ENCODE peak calls at places on chromosomes 6 and 20, in seven cellular contexts. W, M, R, X, H, Z and U are unnamed samples.

GRCh38 chr20:52494244-52494643 is 302.7 kb upstream of the ZFP64 start:
- DNase-seq in W (peak), M (peak), R (peak), X (peak), H (no peak), Z (no peak), U (peak)

GRCh38 chr20:63774348-63774735 is 34.8 kb downstream of the SLC2A4RG start:
- DNase-seq in W (no peak), M (no peak), R (no peak), X (no peak), H (no peak), Z (no peak), U (no peak)

GRCh38 chr6:8492536-8493125 is 57.3 kb upstream of the SLC35B3 start:
- DNase-seq in W (no peak), M (no peak), R (no peak), X (no peak), H (no peak), Z (no peak), U (no peak)

GRCh38 chr20:17390655-17391054 is 140.5 kb downstream of the BFSP1 start:
- DNase-seq in W (no peak), M (no peak), R (no peak), X (no peak), H (no peak), Z (no peak), U (no peak)

GRCh38 chr6:106525111-106525884 is 104.0 kb downstream of the RTN4IP1 start:
- DNase-seq in W (no peak), M (peak), R (no peak), X (no peak), H (no peak), Z (no peak), U (no peak)

GRCh38 chr6:89257346-89257745 is 40.2 kb upstream of the GABRR1 start:
- DNase-seq in W (no peak), M (no peak), R (no peak), X (no peak), H (no peak), Z (no peak), U (no peak)

GRCh38 chr6:41541364-41541763 is 4.8 kb upstream of the FOXP4 start:
- DNase-seq in W (no peak), M (no peak), R (no peak), X (no peak), H (no peak), Z (no peak), U (no peak)

GRCh38 chr6:149905371-149905910 is 7.5 kb upstream of the RAET1E start:
- DNase-seq in W (no peak), M (no peak), R (no peak), X (no peak), H (no peak), Z (no peak), U (no peak)

GRCh38 chr6:100504786-100505737 is 40.3 kb upstream of the SIM1 start:
- DNase-seq in W (no peak), M (peak), R (no peak), X (peak), H (no peak), Z (no peak), U (peak)

GRCh38 chr6:6057442-6058053 is 50.8 kb upstream of the NRN1 start:
- DNase-seq in W (peak), M (peak), R (no peak), X (peak), H (peak), Z (no peak), U (peak)

GRCh38 chr6:136923116-136923953 is 1.2 kb downstream of the SLC35D3 start:
- DNase-seq in W (no peak), M (no peak), R (no peak), X (no peak), H (no peak), Z (no peak), U (no peak)

GRCh38 chr6:19472168-19472567 is 365.0 kb upstream of the ID4 start:
- DNase-seq in W (no peak), M (peak), R (no peak), X (peak), H (no peak), Z (no peak), U (peak)

GRCh38 chr20:22723659-22724058 is 139.3 kb upstream of the FOXA2 start:
- DNase-seq in W (no peak), M (peak), R (no peak), X (no peak), H (no peak), Z (no peak), U (peak)

GRCh38 chr6:19368511-19368910 is 468.7 kb upstream of the ID4 start:
- DNase-seq in W (no peak), M (peak), R (no peak), X (peak), H (no peak), Z (no peak), U (no peak)

GRCh38 chr6:132333639-132334516 is 67.4 kb downstream of the MOXD1 start:
- DNase-seq in W (no peak), M (peak), R (no peak), X (peak), H (peak), Z (no peak), U (peak)

GRCh38 chr6:122223251-122223650 is 176.2 kb upstream of the HSF2 start:
- DNase-seq in W (no peak), M (no peak), R (no peak), X (no peak), H (no peak), Z (no peak), U (no peak)

GRCh38 chr20:4875578-4876067 is 125.7 kb downstream of the SLC23A2 start:
- DNase-seq in W (no peak), M (no peak), R (no peak), X (no peak), H (no peak), Z (no peak), U (no peak)

GRCh38 chr6:169793408-169793807 is 42.0 kb downstream of the ERMARD start:
- DNase-seq in W (no peak), M (no peak), R (no peak), X (no peak), H (no peak), Z (no peak), U (no peak)

GRCh38 chr20:23350855-23351838 is 556 bp downstream of the NXT1 start:
- DNase-seq in W (peak), M (peak), R (peak), X (peak), H (peak), Z (peak), U (peak)

GRCh38 chr6:42026540-42026939 is 23.8 kb upstream of the TAF8 start:
- DNase-seq in W (no peak), M (no peak), R (no peak), X (no peak), H (no peak), Z (no peak), U (no peak)

GRCh38 chr20:21505161-21505809 is 8.6 kb downstream of the NKX2-2 start:
- DNase-seq in W (peak), M (peak), R (peak), X (peak), H (peak), Z (peak), U (peak)

GRCh38 chr6:5302995-5303622 is 41.8 kb downstream of the FARS2 start:
- DNase-seq in W (peak), M (no peak), R (peak), X (no peak), H (peak), Z (no peak), U (peak)

GRCh38 chr20:21534453-21534852 is 20.6 kb upstream of the NKX2-2 start:
- DNase-seq in W (no peak), M (no peak), R (no peak), X (no peak), H (no peak), Z (no peak), U (no peak)

GRCh38 chr6:46053034-46053933 is 37.6 kb upstream of the CLIC5 start:
- DNase-seq in W (no peak), M (peak), R (no peak), X (no peak), H (peak), Z (no peak), U (peak)

GRCh38 chr6:15264902-15265761 is 19.3 kb downstream of the JARID2 start:
- DNase-seq in W (no peak), M (peak), R (no peak), X (no peak), H (peak), Z (no peak), U (peak)

GRCh38 chr20:56769971-56770570 is 141.0 kb downstream of the TFAP2C start:
- DNase-seq in W (no peak), M (no peak), R (no peak), X (peak), H (no peak), Z (no peak), U (no peak)

GRCh38 chr6:36574679-36575078 is 19.5 kb upstream of the SRSF3 start:
- DNase-seq in W (no peak), M (no peak), R (no peak), X (no peak), H (no peak), Z (no peak), U (no peak)